ENCODE peak calls at places on chromosomes 3 and 15, in five cellular contexts. G is left ventricle myocardium inferior; H is CD4-positive, alpha-beta T cell; B is lung; N is neural progenitor cell. V is an unnamed sample.

GRCh38 chr3:168093229-168093628 is 2.5 kb downstream of the GOLIM4 start:
- DNase-seq in G (no peak), H (no peak), B (no peak), N (no peak), V (no peak)

GRCh38 chr3:184567924-184568590 is 6.5 kb downstream of the EPHB3 start:
- DNase-seq in G (no peak), H (no peak), B (no peak), N (no peak), V (no peak)

GRCh38 chr3:38004415-38005075 is 14.0 kb downstream of the VILL start:
- DNase-seq in G (peak; percentile 79), H (peak; percentile 51), B (peak; percentile 77), N (peak; percentile 72), V (peak; percentile 87)

GRCh38 chr3:51966016-51966415 is 1.2 kb downstream of the PCBP4 start:
- DNase-seq in G (no peak), H (no peak), B (no peak), N (no peak), V (no peak)

GRCh38 chr3:48597408-48597800 is 2.3 kb upstream of the COL7A1 start:
- DNase-seq in G (no peak), H (no peak), B (no peak), N (no peak), V (no peak)

GRCh38 chr3:164451083-164451910 is 627.0 kb downstream of the SI start:
- DNase-seq in G (peak; percentile 22), H (no peak), B (no peak), N (peak; percentile 6), V (no peak)

GRCh38 chr3:153615863-153616262 is 453.8 kb downstream of the RAP2B start:
- DNase-seq in G (no peak), H (no peak), B (no peak), N (no peak), V (no peak)

GRCh38 chr15:59224474-59224873 is 17.8 kb downstream of the LDHAL6B start:
- DNase-seq in G (peak; percentile 44), H (no peak), B (no peak), N (no peak), V (no peak)

GRCh38 chr15:77012868-77013267 is 17.9 kb downstream of the PSTPIP1 start:
- DNase-seq in G (no peak), H (peak; percentile 53), B (no peak), N (no peak), V (no peak)

GRCh38 chr15:22811640-22812039 is 25.2 kb downstream of the NIPA1 start:
- DNase-seq in G (peak; percentile 23), H (no peak), B (no peak), N (peak; percentile 54), V (peak; percentile 89)

GRCh38 chr15:48703544-48703943 is 58.0 kb upstream of the FBN1 start:
- DNase-seq in G (no peak), H (no peak), B (no peak), N (no peak), V (no peak)

GRCh38 chr15:38944551-38944950 is 379.9 kb upstream of the RASGRP1 start:
- DNase-seq in G (no peak), H (no peak), B (no peak), N (no peak), V (no peak)

GRCh38 chr15:79640206-79640605 is 208.1 kb downstream of the MINAR1 start:
- DNase-seq in G (peak; percentile 15), H (no peak), B (no peak), N (no peak), V (no peak)

GRCh38 chr3:196590279-196590678 is 21.8 kb downstream of the FBXO45 start:
- DNase-seq in G (no peak), H (no peak), B (no peak), N (no peak), V (no peak)

GRCh38 chr15:65400760-65401606 is 21.8 kb downstream of the IGDCC4 start:
- DNase-seq in G (peak; percentile 48), H (peak; percentile 19), B (no peak), N (peak; percentile 92), V (peak; percentile 79)

GRCh38 chr15:40410476-40410875 is 4.9 kb downstream of the IVD start:
- DNase-seq in G (no peak), H (no peak), B (no peak), N (no peak), V (no peak)

GRCh38 chr3:39779511-39780230 is 29.7 kb upstream of the MYRIP start:
- DNase-seq in G (no peak), H (no peak), B (no peak), N (no peak), V (peak; percentile 30)

GRCh38 chr15:48705381-48705780 is 59.9 kb upstream of the FBN1 start:
- DNase-seq in G (no peak), H (no peak), B (no peak), N (no peak), V (no peak)

GRCh38 chr3:140408252-140408651 is 269.6 kb upstream of the TRIM42 start:
- DNase-seq in G (no peak), H (no peak), B (no peak), N (no peak), V (no peak)

GRCh38 chr15:38263996-38264395 is 11.4 kb downstream of the SPRED1 start:
- DNase-seq in G (no peak), H (no peak), B (no peak), N (no peak), V (no peak)

GRCh38 chr15:51093865-51094605 is 671 bp downstream of the TNFAIP8L3 start:
- DNase-seq in G (peak; percentile 45), H (no peak), B (peak; percentile 41), N (peak; percentile 50), V (peak; percentile 50)

GRCh38 chr3:110711851-110712396 is 359.7 kb upstream of the NECTIN3 start:
- DNase-seq in G (no peak), H (no peak), B (no peak), N (no peak), V (no peak)

GRCh38 chr3:126528419-126528799 is 4.5 kb downstream of the CHST13 start:
- DNase-seq in G (no peak), H (no peak), B (no peak), N (no peak), V (no peak)

GRCh38 chr3:29775352-29775751 is 494.5 kb downstream of the RBMS3 start:
- DNase-seq in G (no peak), H (no peak), B (no peak), N (no peak), V (no peak)

GRCh38 chr3:50913279-50913678 is 238.6 kb downstream of the DOCK3 start:
- DNase-seq in G (peak; percentile 19), H (no peak), B (no peak), N (no peak), V (no peak)

GRCh38 chr15:82018201-82018600 is 27.6 kb downstream of the MEX3B start:
- DNase-seq in G (no peak), H (no peak), B (no peak), N (no peak), V (no peak)

GRCh38 chr3:122754867-122755835 is 38.5 kb downstream of the HSPBAP1 start:
- DNase-seq in G (no peak), H (no peak), B (no peak), N (peak; percentile 54), V (no peak)

GRCh38 chr15:23397779-23398178 is 43.2 kb downstream of the GOLGA8S start:
- DNase-seq in G (peak; percentile 48), H (no peak), B (no peak), N (no peak), V (no peak)

GRCh38 chr3:9377981-9378380 is 15.1 kb downstream of the THUMPD3 start:
- DNase-seq in G (no peak), H (no peak), B (no peak), N (no peak), V (no peak)

GRCh38 chr15:78046796-78047341 is 30.6 kb downstream of the TBC1D2B start:
- DNase-seq in G (no peak), H (no peak), B (no peak), N (no peak), V (no peak)

GRCh38 chr15:78047631-78048409 is 29.7 kb downstream of the TBC1D2B start:
- DNase-seq in G (no peak), H (peak; percentile 32), B (no peak), N (no peak), V (peak; percentile 70)

GRCh38 chr15:78041946-78042345 is 35.6 kb downstream of the TBC1D2B start:
- DNase-seq in G (no peak), H (no peak), B (no peak), N (no peak), V (no peak)

GRCh38 chr15:78044407-78045155 is 32.9 kb downstream of the TBC1D2B start:
- DNase-seq in G (no peak), H (no peak), B (no peak), N (no peak), V (no peak)

GRCh38 chr15:78045189-78045588 is 32.3 kb downstream of the TBC1D2B start:
- DNase-seq in G (no peak), H (no peak), B (no peak), N (no peak), V (no peak)
- H3K27me3 ChIP-seq in G (no peaks in the 10 kb centered on the region), H (no peaks in the 10 kb centered on the region), B (no peaks in the 10 kb centered on the region), N (no peaks in the 10 kb centered on the region), V (no peaks in the 10 kb centered on the region)

GRCh38 chr15:52798529-52799101 is 8.5 kb upstream of the ONECUT1 start:
- DNase-seq in G (no peak), H (no peak), B (no peak), N (peak; percentile 65), V (no peak)

GRCh38 chr15:52799145-52799811 is 9.1 kb upstream of the ONECUT1 start:
- DNase-seq in G (no peak), H (no peak), B (no peak), N (no peak), V (no peak)

GRCh38 chr15:52796742-52797515 is 6.8 kb upstream of the ONECUT1 start:
- DNase-seq in G (no peak), H (no peak), B (no peak), N (no peak), V (no peak)

GRCh38 chr15:52796228-52796521 is 6.0 kb upstream of the ONECUT1 start:
- DNase-seq in G (no peak), H (no peak), B (no peak), N (no peak), V (no peak)

GRCh38 chr15:52797625-52798501 is 7.7 kb upstream of the ONECUT1 start:
- DNase-seq in G (no peak), H (no peak), B (no peak), N (no peak), V (no peak)
- H3K27me3 ChIP-seq in G (peaks cover 100% of the 10 kb centered on the region), H (peaks cover 99% of the 10 kb centered on the region), B (peaks cover 11% of the 10 kb centered on the region), N (peaks cover 100% of the 10 kb centered on the region), V (no peaks in the 10 kb centered on the region)

DNA sequence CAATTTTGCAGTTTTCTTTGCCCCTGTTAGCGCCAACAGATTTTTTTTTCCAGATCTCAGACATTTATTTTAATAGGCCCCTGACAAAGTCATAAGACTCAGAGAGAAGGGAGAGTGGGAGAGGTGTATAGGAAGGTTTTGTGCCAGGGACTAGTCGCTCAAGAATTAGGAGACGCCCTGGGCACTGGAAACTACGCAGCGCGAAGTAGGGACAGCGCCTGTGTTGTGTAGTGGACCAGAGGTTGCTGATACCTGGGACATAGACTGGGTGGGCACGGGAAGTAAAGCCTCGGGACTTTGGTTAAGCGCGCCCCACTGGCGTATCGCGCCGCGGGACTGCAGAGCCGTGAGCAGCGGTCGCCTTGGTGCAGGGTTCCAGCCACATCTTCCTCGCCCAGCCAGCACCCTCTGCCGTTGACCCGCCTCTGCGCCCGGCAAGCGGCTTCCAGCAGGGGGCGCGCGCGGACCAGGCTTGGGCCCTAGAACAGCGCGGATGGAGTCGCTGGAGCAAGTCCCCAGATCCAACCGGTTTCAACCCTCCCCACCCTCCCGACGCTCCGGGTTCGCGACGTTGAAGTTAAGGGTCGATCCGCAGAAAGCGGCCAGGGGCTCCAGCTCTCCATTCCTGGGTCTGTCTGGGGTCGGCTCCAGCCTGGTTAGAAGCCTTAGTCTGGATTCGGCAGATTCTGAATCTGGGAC is 3.0 kb upstream of the ISLR2 start:
- DNase-seq in G (peak; percentile 89), H (peak; percentile 67), B (peak; percentile 85), N (peak; percentile 96), V (peak; percentile 93)
- H3K27me3 ChIP-seq in G (peaks cover 93% of the 10 kb centered on the region), H (peaks cover 64% of the 10 kb centered on the region), B (no peaks in the 10 kb centered on the region), N (peaks cover 92% of the 10 kb centered on the region), V (no peaks in the 10 kb centered on the region)

GRCh38 chr3:62375655-62376054 is 2.3 kb upstream of the FEZF2 start:
- DNase-seq in G (no peak), H (no peak), B (no peak), N (peak; percentile 34), V (no peak)
- H3K27me3 ChIP-seq in G (peaks cover 100% of the 10 kb centered on the region), H (peaks cover 81% of the 10 kb centered on the region), B (peaks cover 43% of the 10 kb centered on the region), N (peaks cover 100% of the 10 kb centered on the region), V (no peaks in the 10 kb centered on the region)